ENCODE peak calls at places on chromosomes 11 and 22, in six cellular contexts. F is psoas muscle, Z is PC-9, G is fibroblast of pulmonary artery, I is sigmoid colon, L is gastrocnemius medialis. J is an unnamed sample.

GRCh38 chr11:76193219-76193618 is 13.1 kb downstream of the WNT11 start:
- DNase-seq in F (no peak), Z (no peak), G (no peak), I (no peak), L (no peak), J (no peak)

GRCh38 chr11:106012744-106013143 is 9.3 kb downstream of the MSANTD4 start:
- DNase-seq in F (no peak), Z (no peak), G (peak; percentile 88), I (no peak), L (peak; percentile 2), J (no peak)

GRCh38 chr22:23452231-23453010 is 127.7 kb downstream of the IGLL1 start:
- DNase-seq in F (no peak), Z (no peak), G (no peak), I (peak; percentile 55), L (no peak), J (no peak)

GRCh38 chr11:9574806-9575530 is 1.5 kb downstream of the WEE1 start:
- DNase-seq in F (no peak), Z (peak; percentile 46), G (peak; percentile 92), I (peak; percentile 90), L (peak; percentile 49), J (peak; percentile 47)

GRCh38 chr22:29031236-29031982 is 30.2 kb downstream of the C22orf31 start:
- DNase-seq in F (peak; percentile 68), Z (peak; percentile 60), G (peak; percentile 95), I (peak; percentile 87), L (peak; percentile 34), J (peak; percentile 45)

GRCh38 chr11:43866969-43867368 is 13.7 kb upstream of the ALKBH3 start:
- DNase-seq in F (no peak), Z (no peak), G (no peak), I (no peak), L (no peak), J (no peak)

GRCh38 chr22:38751422-38752346 is 4.1 kb downstream of the SUN2 start:
- DNase-seq in F (peak; percentile 80), Z (peak; percentile 95), G (no peak), I (no peak), L (peak; percentile 76), J (no peak)

GRCh38 chr22:36506637-36507517 is at the start of gene FOXRED2:
- DNase-seq in F (peak; percentile 91), Z (peak; percentile 91), G (peak; percentile 82), I (peak; percentile 95), L (peak; percentile 72), J (peak; percentile 89)

GRCh38 chr11:6610591-6610990 is 1.4 kb downstream of the TAF10 start:
- DNase-seq in F (no peak), Z (no peak), G (no peak), I (peak; percentile 71), L (no peak), J (no peak)

GRCh38 chr11:102446606-102447005 is 6.0 kb downstream of the TMEM123 start:
- DNase-seq in F (no peak), Z (no peak), G (peak; percentile 78), I (no peak), L (no peak), J (no peak)

GRCh38 chr11:9459573-9460321 is 1.1 kb upstream of the ZNF143 start:
- DNase-seq in F (peak; percentile 60), Z (no peak), G (peak; percentile 69), I (no peak), L (no peak), J (no peak)

GRCh38 chr11:122214567-122214966 is 98.6 kb upstream of the BLID start:
- DNase-seq in F (no peak), Z (no peak), G (no peak), I (no peak), L (no peak), J (no peak)

GRCh38 chr11:6986487-6986886 is 33.7 kb downstream of the ZNF214 start:
- DNase-seq in F (no peak), Z (no peak), G (no peak), I (no peak), L (no peak), J (no peak)

GRCh38 chr11:2102883-2103213 is 36.3 kb downstream of the IGF2 start:
- DNase-seq in F (no peak), Z (no peak), G (no peak), I (no peak), L (no peak), J (no peak)

GRCh38 chr22:22979121-22979724 is 91.1 kb upstream of the GNAZ start:
- DNase-seq in F (no peak), Z (no peak), G (no peak), I (no peak), L (no peak), J (no peak)

GRCh38 chr11:34065505-34066203 is 14.1 kb downstream of the CAPRIN1 start:
- DNase-seq in F (no peak), Z (no peak), G (no peak), I (no peak), L (no peak), J (no peak)

GRCh38 chr11:84541711-84542340 is 1085.3 kb downstream of the DLG2 start:
- DNase-seq in F (no peak), Z (no peak), G (peak; percentile 31), I (no peak), L (no peak), J (no peak)

GRCh38 chr11:84549221-84549620 is 1077.9 kb downstream of the DLG2 start:
- DNase-seq in F (no peak), Z (no peak), G (no peak), I (no peak), L (no peak), J (no peak)

DNA sequence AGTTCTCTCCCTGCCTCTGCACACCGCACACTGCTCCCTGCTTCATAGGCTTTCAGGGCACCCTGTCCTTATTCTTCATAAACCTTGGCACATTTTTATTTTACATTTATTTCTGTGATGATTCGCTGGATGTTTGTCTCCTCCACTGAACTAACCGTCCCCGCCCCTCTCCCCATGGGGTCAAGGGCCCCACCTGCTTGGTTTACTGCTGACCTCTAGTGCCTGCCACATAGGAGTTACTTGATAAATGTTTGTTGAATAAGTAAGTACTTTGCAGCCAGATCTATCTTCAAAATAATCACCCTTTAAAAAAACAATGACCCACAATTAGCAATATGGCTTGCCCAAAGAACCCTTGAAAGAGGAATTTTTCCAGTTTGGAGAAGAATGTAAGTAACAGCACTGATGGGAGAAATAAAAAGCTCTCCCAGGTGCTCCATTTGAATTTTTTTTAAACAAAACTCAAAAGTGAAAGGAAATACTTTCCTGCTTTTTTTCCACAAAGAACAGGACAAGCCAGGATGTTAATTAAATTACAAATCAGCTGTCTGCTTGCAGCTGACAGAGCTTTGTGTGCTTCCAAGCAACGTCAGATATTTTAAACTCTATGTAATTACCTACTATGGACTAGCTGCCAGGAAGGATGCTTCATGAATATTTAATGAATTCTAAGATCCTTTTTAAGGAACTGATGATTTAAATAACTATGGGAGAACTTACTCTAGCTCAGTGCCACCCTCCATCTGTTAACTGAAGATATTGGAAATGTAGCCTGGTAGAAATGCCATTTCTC is 1083.6 kb downstream of the DLG2 start:
- DNase-seq in F (no peak), Z (no peak), G (no peak), I (no peak), L (no peak), J (no peak)
- TF ChIP-seq CTCF in F (no peak), Z (no peak), G (no peak), I (no peak), L (no peak), J (no peak)

DNA sequence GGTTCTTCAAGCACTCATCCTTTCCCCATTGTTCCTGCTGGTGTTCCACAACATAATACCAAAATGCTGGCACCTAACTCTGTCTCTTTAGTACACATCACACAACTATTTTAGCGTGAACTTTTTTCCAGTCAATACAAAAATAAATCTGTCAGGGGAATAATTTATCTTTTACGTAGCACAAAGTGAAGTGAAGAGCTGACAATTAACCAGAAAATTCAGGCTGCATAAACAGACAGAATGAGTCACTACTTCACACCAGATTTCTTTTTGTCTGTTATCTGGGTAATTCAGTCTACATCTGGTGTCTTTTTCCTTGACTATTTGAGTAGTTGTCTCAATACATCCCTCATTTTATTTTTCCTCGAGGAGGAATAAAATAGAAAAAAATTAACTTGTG is 7.9 kb upstream of the ETS1 start:
- DNase-seq in F (no peak), Z (no peak), G (peak; percentile 18), I (no peak), L (no peak), J (no peak)
- TF ChIP-seq CTCF in F (no peak), Z (no peak), G (no peak), I (no peak), L (no peak), J (no peak)

GRCh38 chr11:78715639-78716311 is 141.1 kb upstream of the NARS2 start:
- DNase-seq in F (peak; percentile 22), Z (peak; percentile 57), G (peak; percentile 25), I (no peak), L (no peak), J (peak; percentile 51)
- TF ChIP-seq CTCF in F (peak; percentile 48), Z (peak; percentile 87), G (peak; percentile 57), I (no peak), L (no peak), J (peak; percentile 44)

GRCh38 chr11:11536650-11537049 is 85.2 kb downstream of the GALNT18 start:
- DNase-seq in F (no peak), Z (no peak), G (no peak), I (no peak), L (no peak), J (no peak)

GRCh38 chr11:11533751-11534150 is 88.1 kb downstream of the GALNT18 start:
- DNase-seq in F (no peak), Z (no peak), G (no peak), I (no peak), L (no peak), J (no peak)

GRCh38 chr11:11537372-11537771 is 84.4 kb downstream of the GALNT18 start:
- DNase-seq in F (no peak), Z (no peak), G (no peak), I (no peak), L (no peak), J (no peak)

GRCh38 chr11:11534981-11535380 is 86.8 kb downstream of the GALNT18 start:
- DNase-seq in F (no peak), Z (no peak), G (no peak), I (no peak), L (no peak), J (no peak)

GRCh38 chr11:11535611-11536010 is 86.2 kb downstream of the GALNT18 start:
- DNase-seq in F (no peak), Z (no peak), G (no peak), I (no peak), L (no peak), J (no peak)
- TF ChIP-seq CTCF in F (no peak), Z (no peak), G (no peak), I (no peak), L (no peak), J (no peak)

J was measured in mesothelial cell of epicardium.